ENCODE peak calls at places on chromosomes 7 and 10, in seven cellular contexts. B is CD4-positive, alpha-beta T cell; G is CD8-positive, alpha-beta T cell; N is HCT116; R is caudate nucleus; S is sigmoid colon; X is hepatocyte. Q is an unnamed sample.
A peak's percentile ranks its signal among the peaks of the same experiment; 100 is the strongest.

GRCh38 chr7:85497999-85498398 is 311.1 kb upstream of the SEMA3D start:
- DNase-seq in B (no peak), G (no peak), N (no peak), R (no peak), S (no peak), X (no peak), Q (no peak)

GRCh38 chr7:37927739-37928444 is 7.5 kb downstream of the EPDR1 start:
- DNase-seq in B (no peak), G (no peak), N (no peak), R (no peak), S (no peak), X (no peak), Q (no peak)

GRCh38 chr7:148507741-148508285 is 82.8 kb upstream of the C7orf33 start:
- DNase-seq in B (no peak), G (no peak), N (no peak), R (no peak), S (no peak), X (no peak), Q (no peak)

GRCh38 chr10:122420624-122421007 is 33.8 kb upstream of the ARMS2 start:
- DNase-seq in B (no peak), G (no peak), N (no peak), R (no peak), S (no peak), X (no peak), Q (no peak)

GRCh38 chr7:38339953-38340819 is 66.8 kb upstream of the TARP start:
- DNase-seq in B (no peak), G (peak; percentile 28), N (no peak), R (no peak), S (no peak), X (no peak), Q (no peak)

GRCh38 chr7:108351715-108352114 is 104.5 kb downstream of the NRCAM start:
- DNase-seq in B (no peak), G (no peak), N (no peak), R (no peak), S (no peak), X (no peak), Q (no peak)

GRCh38 chr10:124710266-124710881 is 33.8 kb downstream of the FAM53B start:
- DNase-seq in B (no peak), G (no peak), N (no peak), R (no peak), S (no peak), X (no peak), Q (no peak)

GRCh38 chr10:124500767-124501166 is 39.1 kb downstream of the LHPP start:
- DNase-seq in B (no peak), G (no peak), N (no peak), R (no peak), S (no peak), X (no peak), Q (no peak)

GRCh38 chr7:156127166-156128134 is 315.2 kb upstream of the SHH start:
- DNase-seq in B (no peak), G (no peak), N (no peak), R (no peak), S (no peak), X (no peak), Q (no peak)

GRCh38 chr10:3980660-3981059 is 195.7 kb upstream of the KLF6 start:
- DNase-seq in B (no peak), G (no peak), N (no peak), R (no peak), S (no peak), X (no peak), Q (no peak)

GRCh38 chr10:78432582-78432981 is 398.9 kb downstream of the RPS24 start:
- DNase-seq in B (no peak), G (no peak), N (no peak), R (no peak), S (peak; percentile 61), X (no peak), Q (no peak)

GRCh38 chr7:99090811-99091582 is 52.9 kb downstream of the SMURF1 start:
- DNase-seq in B (no peak), G (no peak), N (no peak), R (no peak), S (no peak), X (no peak), Q (no peak)

GRCh38 chr10:70543911-70544310 is 58.6 kb downstream of the PRF1 start:
- DNase-seq in B (no peak), G (no peak), N (no peak), R (no peak), S (no peak), X (no peak), Q (no peak)

GRCh38 chr7:158052381-158053095 is 535.1 kb downstream of the PTPRN2 start:
- DNase-seq in B (no peak), G (no peak), N (no peak), R (no peak), S (peak; percentile 58), X (no peak), Q (no peak)

GRCh38 chr10:89398003-89398749 is 5.8 kb downstream of the IFIT1 start:
- DNase-seq in B (no peak), G (no peak), N (no peak), R (no peak), S (no peak), X (no peak), Q (no peak)

GRCh38 chr10:70925377-70926214 is 37.2 kb upstream of the PCBD1 start:
- DNase-seq in B (peak; percentile 30), G (peak; percentile 52), N (no peak), R (peak; percentile 9), S (no peak), X (peak; percentile 69), Q (peak; percentile 18)

DNA sequence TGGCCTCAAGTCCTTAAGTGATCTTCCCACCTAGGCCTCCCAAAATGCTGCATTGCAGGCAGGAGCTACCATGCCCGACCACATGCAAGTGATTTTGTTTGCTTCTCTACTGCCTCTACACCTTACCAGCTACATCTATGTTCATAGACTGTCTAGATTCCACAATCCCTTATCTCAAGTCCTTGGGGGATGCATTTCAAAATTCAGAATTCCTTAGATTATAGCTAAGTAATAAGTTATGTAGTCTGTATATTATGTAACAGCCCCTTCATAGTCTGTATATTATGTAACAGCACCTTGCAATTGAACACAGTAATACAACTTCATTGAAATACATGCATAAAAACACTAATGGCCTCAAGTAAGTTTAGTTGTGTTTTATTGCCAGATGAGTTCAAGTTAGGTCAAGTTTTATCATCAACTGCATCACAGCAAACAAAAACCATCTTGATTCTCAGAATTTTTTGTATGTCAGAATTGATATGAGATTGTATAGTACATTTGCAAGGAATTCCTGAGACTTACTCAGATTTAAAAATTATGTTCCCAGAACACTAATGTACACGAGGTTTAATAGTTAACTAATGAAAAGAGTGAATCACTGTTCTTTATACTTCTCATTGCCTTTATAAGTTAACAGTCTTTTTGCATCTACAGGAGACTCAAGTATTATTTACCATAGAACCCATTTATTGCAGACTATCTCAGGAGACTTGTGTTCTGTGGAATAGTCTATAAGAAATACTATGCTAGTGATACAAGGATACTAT is 11.6 kb upstream of the FOXP2 start:
- DNase-seq in B (no peak), G (no peak), N (no peak), R (no peak), S (no peak), X (no peak), Q (no peak)
- H3K27ac ChIP-seq in B (no peak overlapping the region), G (no peak overlapping the region), N (no peak overlapping the region), R (no peak overlapping the region), S (no peak overlapping the region), X (no peak overlapping the region), Q (no peak overlapping the region)

DNA sequence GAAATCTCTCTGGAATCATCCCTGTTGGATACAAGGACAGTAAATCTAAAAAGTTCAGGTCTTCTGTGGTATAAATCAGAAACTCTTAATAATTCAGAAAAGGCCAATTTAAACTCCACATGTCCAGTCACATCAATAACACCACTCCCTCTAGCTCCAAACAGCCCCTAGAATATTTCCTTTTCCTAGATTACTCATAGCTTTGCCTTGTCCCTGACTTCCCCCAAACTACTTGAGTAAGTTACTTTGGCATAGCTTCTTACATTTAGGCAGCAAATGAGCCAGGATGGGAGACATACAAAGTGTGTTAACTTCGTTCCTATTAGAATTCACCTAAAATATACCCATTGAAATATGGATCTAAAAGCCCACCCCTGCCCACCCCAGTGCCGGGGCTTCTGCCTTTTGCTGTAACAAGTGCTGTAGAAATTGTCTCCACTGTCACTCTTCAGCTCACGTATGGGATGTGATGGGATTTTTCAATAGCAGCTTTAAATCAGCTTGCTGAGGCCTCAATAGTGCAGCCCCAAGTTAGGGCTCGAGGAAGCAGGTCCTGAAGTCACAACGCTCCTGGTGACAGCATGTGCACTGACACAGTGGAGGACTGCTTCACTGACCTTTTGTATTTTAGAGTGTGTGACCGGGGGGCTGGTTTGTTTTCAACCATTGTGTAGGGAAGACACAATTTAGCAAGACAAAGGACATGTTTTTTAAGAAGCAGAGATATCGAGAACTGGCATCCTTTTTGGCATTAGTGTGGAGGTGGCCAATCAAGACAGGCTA is 218.2 kb upstream of the KMT2E start:
- DNase-seq in B (no peak), G (no peak), N (no peak), R (no peak), S (no peak), X (no peak), Q (no peak)
- H3K27ac ChIP-seq in B (no peak overlapping the region), G (no peak overlapping the region), N (no peak overlapping the region), R (peak overlapping the region; percentile 33), S (no peak overlapping the region), X (no peak overlapping the region), Q (no peak overlapping the region)

DNA sequence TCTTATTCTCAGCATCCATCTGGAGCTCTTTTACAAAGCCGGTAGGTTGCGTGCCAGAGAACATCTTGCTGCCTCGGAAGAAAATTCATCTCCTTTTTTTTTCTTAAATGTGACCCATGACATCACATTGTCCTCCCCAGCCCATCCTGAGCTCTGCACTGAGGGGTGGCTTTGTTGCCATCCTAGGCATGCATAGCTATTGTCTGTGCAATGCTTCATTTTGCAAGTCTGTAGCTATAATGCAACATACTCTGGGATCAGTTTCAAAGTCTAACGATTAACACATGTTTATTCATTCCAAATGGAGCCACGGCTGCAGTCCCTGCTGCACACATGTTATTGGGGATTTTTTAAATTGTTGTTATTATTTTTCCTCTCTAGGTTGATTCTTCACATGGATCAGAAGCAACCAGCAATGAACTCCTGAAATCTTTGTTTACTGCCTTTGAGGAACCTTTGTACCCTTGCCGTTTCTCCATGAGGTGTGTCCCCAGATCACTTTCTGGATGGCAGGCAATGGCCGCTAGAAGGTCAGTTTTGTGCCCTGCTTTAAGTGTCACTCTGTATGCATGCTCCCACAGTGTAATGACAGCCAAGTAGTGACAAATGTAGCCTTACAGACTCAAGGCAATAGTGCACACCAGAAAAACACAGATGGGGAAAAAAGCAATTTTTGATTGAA is 47.6 kb upstream of the NRP1 start:
- DNase-seq in B (no peak), G (no peak), N (no peak), R (no peak), S (no peak), X (peak; percentile 36), Q (no peak)
- H3K27ac ChIP-seq in B (no peak overlapping the region), G (no peak overlapping the region), N (no peak overlapping the region), R (no peak overlapping the region), S (no peak overlapping the region), X (peak overlapping the region; percentile 12), Q (no peak overlapping the region)

DNA sequence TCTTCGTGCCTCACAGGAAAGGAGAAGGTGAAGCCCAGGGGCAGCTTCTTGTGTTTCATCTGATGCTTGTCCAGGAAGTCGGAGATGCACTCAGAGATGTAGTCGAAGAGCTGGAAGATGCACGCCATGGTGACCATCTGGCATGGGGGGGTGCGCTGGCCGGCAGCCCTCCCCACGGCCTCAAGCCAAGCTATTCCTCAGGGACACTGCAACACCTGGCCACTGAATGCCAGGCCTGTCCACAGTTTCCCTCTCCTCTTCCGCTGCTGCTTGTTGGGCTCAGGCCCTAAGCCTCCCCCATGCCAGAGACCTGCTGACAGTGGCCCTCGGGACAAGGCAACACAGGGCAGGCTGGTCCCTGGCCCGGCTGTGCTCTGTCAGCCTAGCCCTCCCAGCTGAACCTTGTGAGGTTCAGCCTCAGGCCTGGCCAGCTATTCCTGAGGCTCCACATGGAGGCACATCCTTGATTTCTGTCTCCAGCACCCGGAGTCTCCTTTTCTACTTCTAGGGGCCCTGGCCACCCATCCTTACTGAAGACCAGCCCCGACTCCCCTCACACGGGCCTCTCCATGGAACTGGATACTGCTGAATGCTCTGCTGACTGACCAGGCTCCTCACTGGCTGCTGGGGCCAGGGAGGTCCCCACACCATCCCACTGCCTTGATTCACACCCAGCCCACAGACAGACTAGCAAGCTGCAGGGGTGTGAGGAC is 10.0 kb upstream of the MYL7 start:
- DNase-seq in B (no peak), G (no peak), N (no peak), R (no peak), S (no peak), X (no peak), Q (no peak)
- H3K27ac ChIP-seq in B (no peak overlapping the region), G (no peak overlapping the region), N (no peak overlapping the region), R (no peak overlapping the region), S (no peak overlapping the region), X (peak overlapping the region; percentile 48), Q (no peak overlapping the region)

Q was measured in iPS DF 6.9.